ENCODE peak calls at places on chromosomes 4 and X, in four cellular contexts. One of them, this sample, is unnamed.

GRCh38 chr4:55378617-55379467 is 16.9 kb upstream of the TMEM165 start:
- DNase-seq in NCI-H69: peak; percentile 49
- DNase-seq in non-pigmented ciliary epithelial cell: no peak
- DNase-seq in cardiac muscle cell: no peak
- DNase-seq in this sample: no peak

GRCh38 chr4:139844459-139845036 is 178.9 kb downstream of the MGST2 start:
- DNase-seq in NCI-H69: peak; percentile 77
- DNase-seq in non-pigmented ciliary epithelial cell: no peak
- DNase-seq in cardiac muscle cell: no peak
- DNase-seq in this sample: no peak

GRCh38 chrX:14062524-14062923 is 32.8 kb upstream of the GEMIN8 start:
- DNase-seq in NCI-H69: no peak
- DNase-seq in non-pigmented ciliary epithelial cell: no peak
- DNase-seq in cardiac muscle cell: no peak
- DNase-seq in this sample: no peak

GRCh38 chr4:1243451-1244080 is 5.4 kb downstream of the CTBP1 start:
- DNase-seq in NCI-H69: peak; percentile 4
- DNase-seq in non-pigmented ciliary epithelial cell: no peak
- DNase-seq in cardiac muscle cell: no peak
- DNase-seq in this sample: no peak

GRCh38 chrX:91137881-91138280 is 296.8 kb upstream of the PABPC5 start:
- DNase-seq in NCI-H69: peak; percentile 2
- DNase-seq in non-pigmented ciliary epithelial cell: no peak
- DNase-seq in cardiac muscle cell: no peak
- DNase-seq in this sample: no peak

GRCh38 chr4:165207431-165208321 is at the start of gene KLHL2:
- DNase-seq in NCI-H69: peak; percentile 89
- DNase-seq in non-pigmented ciliary epithelial cell: no peak
- DNase-seq in cardiac muscle cell: peak; percentile 84
- DNase-seq in this sample: peak; percentile 22

GRCh38 chr4:100059467-100059866 is 109.4 kb upstream of the H2AZ1 start:
- DNase-seq in NCI-H69: no peak
- DNase-seq in non-pigmented ciliary epithelial cell: no peak
- DNase-seq in cardiac muscle cell: no peak
- DNase-seq in this sample: no peak

GRCh38 chr4:11782859-11783258 is 354.2 kb upstream of the HS3ST1 start:
- DNase-seq in NCI-H69: no peak
- DNase-seq in non-pigmented ciliary epithelial cell: no peak
- DNase-seq in cardiac muscle cell: no peak
- DNase-seq in this sample: no peak

GRCh38 chr4:82780398-82781231 is 18.0 kb downstream of the SCD5 start:
- DNase-seq in NCI-H69: peak; percentile 97
- DNase-seq in non-pigmented ciliary epithelial cell: no peak
- DNase-seq in cardiac muscle cell: peak; percentile 83
- DNase-seq in this sample: no peak

GRCh38 chr4:95095352-95095974 is 337.7 kb downstream of the BMPR1B start:
- DNase-seq in NCI-H69: peak; percentile 58
- DNase-seq in non-pigmented ciliary epithelial cell: no peak
- DNase-seq in cardiac muscle cell: peak; percentile 62
- DNase-seq in this sample: no peak

GRCh38 chrX:13376857-13377441 is 57.1 kb upstream of the ATXN3L start:
- DNase-seq in NCI-H69: peak; percentile 90
- DNase-seq in non-pigmented ciliary epithelial cell: peak; percentile 70
- DNase-seq in cardiac muscle cell: peak; percentile 97
- DNase-seq in this sample: peak; percentile 60

GRCh38 chr4:68929076-68929737 is 22.4 kb downstream of the UGT2A3 start:
- DNase-seq in NCI-H69: no peak
- DNase-seq in non-pigmented ciliary epithelial cell: no peak
- DNase-seq in cardiac muscle cell: no peak
- DNase-seq in this sample: no peak

GRCh38 chr4:170004656-170005250 is 21.4 kb downstream of the MFAP3L start:
- DNase-seq in NCI-H69: no peak
- DNase-seq in non-pigmented ciliary epithelial cell: no peak
- DNase-seq in cardiac muscle cell: no peak
- DNase-seq in this sample: peak; percentile 73

GRCh38 chrX:85243761-85244410 is at the start of the genes SATL1 and ZNF711:
- DNase-seq in NCI-H69: peak; percentile 97
- DNase-seq in non-pigmented ciliary epithelial cell: no peak
- DNase-seq in cardiac muscle cell: peak; percentile 61
- DNase-seq in this sample: peak; percentile 16

GRCh38 chr4:152072886-152073285 is 312.1 kb upstream of the GATB start:
- DNase-seq in NCI-H69: no peak
- DNase-seq in non-pigmented ciliary epithelial cell: no peak
- DNase-seq in cardiac muscle cell: no peak
- DNase-seq in this sample: no peak

GRCh38 chr4:55359397-55359916 is 13.4 kb downstream of the SRD5A3 start:
- DNase-seq in NCI-H69: no peak
- DNase-seq in non-pigmented ciliary epithelial cell: no peak
- DNase-seq in cardiac muscle cell: peak; percentile 19
- DNase-seq in this sample: no peak